ENCODE peak calls at places on chromosomes 16 and 17, in four cellular contexts. N, P, B and Y are unnamed samples.

GRCh38 chr16:53523126-53523804 is 20.3 kb upstream of the AKTIP start:
- DNase-seq in P (no peak), B (no peak), N (no peak), Y (no peak)

GRCh38 chr17:37842401-37842800 is 81.8 kb upstream of the TBC1D3K start:
- DNase-seq in P (no peak), B (no peak), N (no peak), Y (no peak)

GRCh38 chr17:8162997-8163977 is 539 bp upstream of the VAMP2 start:
- DNase-seq in P (no peak), B (no peak), N (no peak), Y (no peak)

GRCh38 chr17:81142301-81143199 is 22.8 kb upstream of the PVALEF start:
- DNase-seq in N (peak; percentile 67), P (peak; percentile 5), B (peak; percentile 76), Y (peak; percentile 79)

GRCh38 chr16:57590654-57591085 is 37.8 kb upstream of the ADGRG1 start:
- DNase-seq in B (no peak), N (no peak), P (no peak), Y (no peak)

GRCh38 chr16:17382514-17382913 is 88.2 kb downstream of the XYLT1 start:
- DNase-seq in P (no peak), N (no peak), B (no peak), Y (no peak)

GRCh38 chr17:63440127-63440769 is 5.9 kb downstream of the CYB561 start:
- DNase-seq in B (no peak), N (no peak), P (no peak), Y (no peak)

GRCh38 chr17:79039171-79039570 is 15.2 kb downstream of the C1QTNF1 start:
- DNase-seq in N (no peak), B (no peak), P (no peak), Y (no peak)

GRCh38 chr16:28309811-28310311 is 17.5 kb downstream of the SBK1 start:
- DNase-seq in P (no peak), N (no peak), B (peak; percentile 22), Y (no peak)

GRCh38 chr17:4584125-4584834 is at the start of gene SMTNL2:
- DNase-seq in B (peak; percentile 54), P (no peak), N (no peak), Y (no peak)

GRCh38 chr17:75238684-75239191 is 22.7 kb downstream of the GGA3 start:
- DNase-seq in P (no peak), N (no peak), B (peak; percentile 69), Y (peak; percentile 81)

GRCh38 chr16:15618392-15618791 is 24.6 kb downstream of the MARF1 start:
- DNase-seq in B (no peak), P (no peak), N (no peak), Y (no peak)

GRCh38 chr17:7626956-7627249 is 718 bp downstream of the SAT2 start:
- DNase-seq in P (no peak), N (no peak), B (no peak), Y (no peak)

GRCh38 chr16:53922805-53923645 is 219.1 kb downstream of the FTO start:
- DNase-seq in N (no peak), B (no peak), P (no peak), Y (no peak)

GRCh38 chr16:65069766-65070165 is 52.1 kb downstream of the CDH11 start:
- DNase-seq in P (no peak), B (no peak), N (no peak), Y (no peak)

GRCh38 chr16:21104124-21104860 is 46.4 kb downstream of the DNAH3 start:
- DNase-seq in N (no peak), P (no peak), B (no peak), Y (no peak)
- TF ChIP-seq SPI1 in N (no peak), P (no peak), B (no peak), Y (no peak)

GRCh38 chr17:39199673-39199985 is 454 bp upstream of the RPL19 start:
- DNase-seq in B (no peak), N (no peak), P (no peak), Y (no peak)

GRCh38 chr17:39198186-39198566 is 707 bp upstream of the CACNB1 start:
- DNase-seq in N (no peak), B (no peak), P (no peak), Y (no peak)

GRCh38 chr17:39199986-39200879 is at the start of gene RPL19:
- DNase-seq in B (peak; percentile 88), N (peak; percentile 97), P (peak; percentile 81), Y (peak; percentile 88)

GRCh38 chr17:39204245-39204644 is 4.2 kb downstream of the RPL19 start:
- DNase-seq in P (no peak), B (no peak), N (no peak), Y (no peak)

DNA sequence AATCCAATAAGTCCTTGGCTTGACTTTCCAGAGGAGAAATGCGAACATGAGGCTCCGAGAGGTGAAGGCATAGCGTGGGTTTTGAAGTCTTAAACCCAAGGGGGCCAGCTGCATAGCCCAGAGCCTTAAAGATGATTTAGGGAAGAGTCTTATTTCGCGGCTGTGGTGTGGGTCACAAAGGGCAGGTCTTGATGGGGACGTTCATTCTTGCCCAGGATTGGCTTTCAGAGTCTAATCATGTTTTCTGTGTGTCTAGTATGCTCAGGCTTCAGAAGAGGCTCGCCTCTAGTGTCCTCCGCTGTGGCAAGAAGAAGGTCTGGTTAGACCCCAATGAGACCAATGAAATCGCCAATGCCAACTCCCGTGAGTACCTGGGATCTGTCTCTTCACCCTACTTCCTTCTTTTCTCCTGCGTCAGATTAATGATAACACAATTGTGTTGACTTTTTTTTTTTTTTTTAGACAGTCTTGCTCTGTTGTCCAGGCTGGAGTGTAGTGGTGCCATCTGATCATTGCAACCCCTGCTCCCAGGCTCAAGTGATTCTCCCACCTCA is 951 bp downstream of the RPL19 start:
- DNase-seq in P (no peak), N (no peak), B (no peak), Y (no peak)
- TF ChIP-seq POLR2AphosphoS5 in P (peak; percentile 43), N (peak; percentile 30), B (no peak), Y (no peak)

DNA sequence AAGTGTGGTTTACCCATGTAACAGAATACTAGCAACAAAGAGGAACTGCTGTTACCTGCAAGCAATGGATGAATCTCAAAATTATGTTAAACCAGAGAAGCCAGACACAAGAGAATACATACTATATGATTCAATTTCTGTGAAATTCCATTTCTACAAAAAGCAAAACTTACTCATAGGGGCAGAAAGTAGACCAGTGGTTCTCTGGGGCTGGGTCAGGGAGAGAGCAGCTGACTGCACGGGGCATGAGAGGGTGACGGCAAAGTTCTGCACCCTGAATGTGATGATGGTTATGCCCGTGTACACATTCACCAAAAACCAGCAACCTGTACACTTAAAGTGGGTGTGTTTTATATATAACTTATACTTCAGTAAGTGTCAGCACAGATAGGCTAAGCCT is 3.1 kb downstream of the ZNF843 start:
- DNase-seq in B (no peak), P (no peak), N (no peak), Y (no peak)
- TF ChIP-seq SPI1 in B (no peak), P (no peak), N (peak; percentile 38), Y (peak; percentile 12)

GRCh38 chr16:70653809-70654771 is 7.7 kb downstream of the IL34 start:
- DNase-seq in P (peak; percentile 44), N (peak; percentile 41), B (peak; percentile 79), Y (peak; percentile 58)
- TF ChIP-seq POLR2AphosphoS5 in P (no peak), N (no peak), B (peak; percentile 16), Y (no peak)

GRCh38 chr16:58842746-58843145 is 108.6 kb upstream of the GOT2 start:
- DNase-seq in N (no peak), B (no peak), P (no peak), Y (no peak)

GRCh38 chr16:58842156-58842555 is 108.0 kb upstream of the GOT2 start:
- DNase-seq in P (no peak), N (no peak), B (no peak), Y (no peak)

GRCh38 chr16:58847902-58848661 is 114.0 kb upstream of the GOT2 start:
- DNase-seq in N (peak; percentile 33), P (no peak), B (no peak), Y (no peak)

GRCh38 chr16:58848662-58849002 is 114.5 kb upstream of the GOT2 start:
- DNase-seq in B (no peak), N (no peak), P (no peak), Y (no peak)

GRCh38 chr16:58843675-58844074 is 109.6 kb upstream of the GOT2 start:
- DNase-seq in B (peak; percentile 15), N (peak; percentile 36), P (peak; percentile 12), Y (no peak)
- TF ChIP-seq SPI1 in B (no peak), N (no peak), P (no peak), Y (no peak)

DNA sequence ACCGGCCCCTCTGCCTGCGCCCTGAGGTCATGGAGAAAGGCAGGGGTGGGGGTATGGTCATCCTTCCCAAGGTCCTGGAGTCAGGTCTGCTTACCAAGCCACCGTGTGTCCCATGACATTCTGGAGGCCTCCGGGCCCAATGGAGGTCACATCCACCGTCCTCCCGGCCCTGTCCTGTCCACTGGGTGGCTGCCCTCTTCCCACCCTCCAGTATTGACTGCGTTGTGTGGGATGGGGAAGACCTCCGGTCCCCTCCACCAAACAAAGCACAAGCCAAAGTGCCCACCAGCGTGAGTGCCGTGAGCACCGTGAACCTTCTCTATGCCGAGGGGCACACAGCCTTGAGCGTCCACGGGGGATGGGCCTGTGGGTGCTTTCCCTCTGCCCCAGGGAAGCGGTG is 37.2 kb downstream of the LMF1 start:
- DNase-seq in N (no peak), B (no peak), P (no peak), Y (no peak)
- TF ChIP-seq POLR2AphosphoS5 in N (no peak), B (no peak), P (no peak), Y (no peak)

GRCh38 chr17:5971969-5972368 is 98.2 kb upstream of the WSCD1 start:
- DNase-seq in P (no peak), B (no peak), N (no peak), Y (no peak)
- TF ChIP-seq SPI1 in P (no peak), B (no peak), N (no peak), Y (no peak)